ENCODE peak calls at places on chromosome 3, in seven cellular contexts. One of them, this sample, is unnamed.

GRCh38 chr3:127083778-127084355 is 101.0 kb downstream of the PLXNA1 start:
- DNase-seq in ELR: no peak
- DNase-seq in naive thymus-derived CD8-positive, alpha-beta T cell: peak
- DNase-seq in nucleus accumbens: no peak
- DNase-seq in omental fat pad: no peak
- DNase-seq in AG08396: no peak
- DNase-seq in T-helper 1 cell: no peak
- DNase-seq in this sample: no peak

GRCh38 chr3:140854961-140855360 is 86.7 kb upstream of the SLC25A36 start:
- DNase-seq in ELR: no peak
- DNase-seq in naive thymus-derived CD8-positive, alpha-beta T cell: no peak
- DNase-seq in nucleus accumbens: no peak
- DNase-seq in omental fat pad: no peak
- DNase-seq in AG08396: no peak
- DNase-seq in T-helper 1 cell: no peak
- DNase-seq in this sample: no peak

GRCh38 chr3:176514297-176514696 is 683.0 kb downstream of the TBL1XR1 start:
- DNase-seq in ELR: peak
- DNase-seq in naive thymus-derived CD8-positive, alpha-beta T cell: no peak
- DNase-seq in nucleus accumbens: no peak
- DNase-seq in omental fat pad: no peak
- DNase-seq in AG08396: peak
- DNase-seq in T-helper 1 cell: no peak
- DNase-seq in this sample: peak

GRCh38 chr3:119551525-119552063 is 7.8 kb downstream of the CD80 start:
- DNase-seq in ELR: no peak
- DNase-seq in naive thymus-derived CD8-positive, alpha-beta T cell: no peak
- DNase-seq in nucleus accumbens: no peak
- DNase-seq in omental fat pad: no peak
- DNase-seq in AG08396: no peak
- DNase-seq in T-helper 1 cell: no peak
- DNase-seq in this sample: no peak

GRCh38 chr3:4571690-4572334 is 78.7 kb downstream of the ITPR1 start:
- DNase-seq in ELR: peak
- DNase-seq in naive thymus-derived CD8-positive, alpha-beta T cell: no peak
- DNase-seq in nucleus accumbens: no peak
- DNase-seq in omental fat pad: no peak
- DNase-seq in AG08396: no peak
- DNase-seq in T-helper 1 cell: no peak
- DNase-seq in this sample: no peak

GRCh38 chr3:193052294-193052693 is 134.6 kb upstream of the MB21D2 start:
- DNase-seq in ELR: no peak
- DNase-seq in naive thymus-derived CD8-positive, alpha-beta T cell: no peak
- DNase-seq in nucleus accumbens: no peak
- DNase-seq in omental fat pad: no peak
- DNase-seq in AG08396: no peak
- DNase-seq in T-helper 1 cell: no peak
- DNase-seq in this sample: no peak

GRCh38 chr3:187183903-187184302 is 13.4 kb upstream of the RTP1 start:
- DNase-seq in ELR: no peak
- DNase-seq in naive thymus-derived CD8-positive, alpha-beta T cell: no peak
- DNase-seq in nucleus accumbens: no peak
- DNase-seq in omental fat pad: no peak
- DNase-seq in AG08396: no peak
- DNase-seq in T-helper 1 cell: no peak
- DNase-seq in this sample: no peak

GRCh38 chr3:127739347-127740135 is 66.8 kb downstream of the ABTB1 start:
- DNase-seq in ELR: no peak
- DNase-seq in naive thymus-derived CD8-positive, alpha-beta T cell: no peak
- DNase-seq in nucleus accumbens: no peak
- DNase-seq in omental fat pad: no peak
- DNase-seq in AG08396: no peak
- DNase-seq in T-helper 1 cell: no peak
- DNase-seq in this sample: no peak

GRCh38 chr3:184629555-184630160 is 68.1 kb downstream of the EPHB3 start:
- DNase-seq in ELR: no peak
- DNase-seq in naive thymus-derived CD8-positive, alpha-beta T cell: no peak
- DNase-seq in nucleus accumbens: no peak
- DNase-seq in omental fat pad: no peak
- DNase-seq in AG08396: no peak
- DNase-seq in T-helper 1 cell: no peak
- DNase-seq in this sample: no peak

GRCh38 chr3:129485681-129486056 is 42.8 kb upstream of the RHO start:
- DNase-seq in ELR: peak
- DNase-seq in naive thymus-derived CD8-positive, alpha-beta T cell: no peak
- DNase-seq in nucleus accumbens: peak
- DNase-seq in omental fat pad: peak
- DNase-seq in AG08396: peak
- DNase-seq in T-helper 1 cell: no peak
- DNase-seq in this sample: peak

GRCh38 chr3:3744826-3745225 is 54.4 kb upstream of the LRRN1 start:
- DNase-seq in ELR: no peak
- DNase-seq in naive thymus-derived CD8-positive, alpha-beta T cell: no peak
- DNase-seq in nucleus accumbens: no peak
- DNase-seq in omental fat pad: no peak
- DNase-seq in AG08396: no peak
- DNase-seq in T-helper 1 cell: no peak
- DNase-seq in this sample: no peak

GRCh38 chr3:113249111-113249510 is 37.8 kb downstream of the BOC start:
- DNase-seq in ELR: peak
- DNase-seq in naive thymus-derived CD8-positive, alpha-beta T cell: no peak
- DNase-seq in nucleus accumbens: peak
- DNase-seq in omental fat pad: no peak
- DNase-seq in AG08396: peak
- DNase-seq in T-helper 1 cell: no peak
- DNase-seq in this sample: no peak

GRCh38 chr3:157088506-157089454 is 71.2 kb downstream of the CCNL1 start:
- DNase-seq in ELR: peak
- DNase-seq in naive thymus-derived CD8-positive, alpha-beta T cell: peak
- DNase-seq in nucleus accumbens: no peak
- DNase-seq in omental fat pad: peak
- DNase-seq in AG08396: peak
- DNase-seq in T-helper 1 cell: peak
- DNase-seq in this sample: no peak

GRCh38 chr3:196216681-196217211 is 412 bp downstream of the SLC51A start:
- DNase-seq in ELR: no peak
- DNase-seq in naive thymus-derived CD8-positive, alpha-beta T cell: no peak
- DNase-seq in nucleus accumbens: no peak
- DNase-seq in omental fat pad: no peak
- DNase-seq in AG08396: no peak
- DNase-seq in T-helper 1 cell: no peak
- DNase-seq in this sample: no peak

GRCh38 chr3:68090571-68090970 is 436.2 kb upstream of the SUCLG2 start:
- DNase-seq in ELR: no peak
- DNase-seq in naive thymus-derived CD8-positive, alpha-beta T cell: no peak
- DNase-seq in nucleus accumbens: no peak
- DNase-seq in omental fat pad: no peak
- DNase-seq in AG08396: no peak
- DNase-seq in T-helper 1 cell: no peak
- DNase-seq in this sample: no peak

GRCh38 chr3:191314109-191314728 is 15.0 kb upstream of the CCDC50 start:
- DNase-seq in ELR: no peak
- DNase-seq in naive thymus-derived CD8-positive, alpha-beta T cell: no peak
- DNase-seq in nucleus accumbens: no peak
- DNase-seq in omental fat pad: no peak
- DNase-seq in AG08396: no peak
- DNase-seq in T-helper 1 cell: no peak
- DNase-seq in this sample: no peak

GRCh38 chr3:35295875-35296274 is 343.4 kb upstream of the ARPP21 start:
- DNase-seq in ELR: no peak
- DNase-seq in naive thymus-derived CD8-positive, alpha-beta T cell: no peak
- DNase-seq in nucleus accumbens: no peak
- DNase-seq in omental fat pad: no peak
- DNase-seq in AG08396: no peak
- DNase-seq in T-helper 1 cell: no peak
- DNase-seq in this sample: no peak

GRCh38 chr3:101935081-101935480 is 85.8 kb downstream of the NFKBIZ start:
- DNase-seq in ELR: no peak
- DNase-seq in naive thymus-derived CD8-positive, alpha-beta T cell: no peak
- DNase-seq in nucleus accumbens: no peak
- DNase-seq in omental fat pad: no peak
- DNase-seq in AG08396: no peak
- DNase-seq in T-helper 1 cell: no peak
- DNase-seq in this sample: no peak

GRCh38 chr3:156674911-156675743 is 737 bp downstream of the TIPARP start:
- DNase-seq in ELR: peak
- DNase-seq in naive thymus-derived CD8-positive, alpha-beta T cell: peak
- DNase-seq in nucleus accumbens: peak
- DNase-seq in omental fat pad: peak
- DNase-seq in AG08396: peak
- DNase-seq in T-helper 1 cell: peak
- DNase-seq in this sample: peak

GRCh38 chr3:195240171-195240701 is 30.7 kb downstream of the XXYLT1 start:
- DNase-seq in ELR: no peak
- DNase-seq in naive thymus-derived CD8-positive, alpha-beta T cell: peak
- DNase-seq in nucleus accumbens: no peak
- DNase-seq in omental fat pad: peak
- DNase-seq in AG08396: no peak
- DNase-seq in T-helper 1 cell: no peak
- DNase-seq in this sample: no peak

GRCh38 chr3:13025090-13025489 is 48.1 kb downstream of the IQSEC1 start:
- DNase-seq in ELR: peak
- DNase-seq in naive thymus-derived CD8-positive, alpha-beta T cell: no peak
- DNase-seq in nucleus accumbens: peak
- DNase-seq in omental fat pad: no peak
- DNase-seq in AG08396: peak
- DNase-seq in T-helper 1 cell: no peak
- DNase-seq in this sample: no peak